ENCODE peak calls at places on chromosome 3, in five cellular contexts. V, Z, L, T and J are unnamed samples.

GRCh38 chr3:163450684-163451083 is 1627.6 kb downstream of the SI start:
- ATAC-seq in L (no peak), T (no peak), V (no peak), Z (no peak), J (no peak)

GRCh38 chr3:165568907-165569462 is 268.2 kb downstream of the BCHE start:
- ATAC-seq in L (no peak), Z (no peak), V (no peak), T (no peak), J (no peak)

GRCh38 chr3:66785191-66785909 is 212.8 kb upstream of the KBTBD8 start:
- ATAC-seq in V (no peak), Z (no peak), L (no peak), T (no peak), J (no peak)

GRCh38 chr3:141546586-141546985 is 59.8 kb downstream of the RASA2 start:
- ATAC-seq in L (no peak), Z (no peak), T (no peak), V (no peak), J (no peak)

GRCh38 chr3:163039636-163040035 is 1543.0 kb downstream of the OTOL1 start:
- ATAC-seq in V (no peak), L (no peak), T (no peak), Z (no peak), J (no peak)

GRCh38 chr3:179528786-179529185 is 33.9 kb upstream of the ACTL6A start:
- ATAC-seq in L (no peak), Z (no peak), T (no peak), V (no peak), J (no peak)

GRCh38 chr3:177256991-177257390 is 59.7 kb upstream of the TBL1XR1 start:
- ATAC-seq in L (no peak), T (no peak), Z (no peak), V (no peak), J (no peak)

GRCh38 chr3:13159890-13160289 is 86.7 kb upstream of the IQSEC1 start:
- ATAC-seq in T (no peak), L (no peak), Z (no peak), V (no peak), J (no peak)

GRCh38 chr3:132499071-132499470 is 81.8 kb downstream of the DNAJC13 start:
- ATAC-seq in T (no peak), Z (no peak), L (no peak), V (no peak), J (no peak)

GRCh38 chr3:47407896-47408838 is 27.3 kb downstream of the PTPN23 start:
- ATAC-seq in V (no peak), T (no peak), L (no peak), Z (no peak), J (no peak)

GRCh38 chr3:42752961-42753360 is 20.1 kb downstream of the CCDC13 start:
- ATAC-seq in V (no peak), L (no peak), Z (no peak), T (no peak), J (no peak)

GRCh38 chr3:169146866-169147245 is 516.7 kb downstream of the MECOM start:
- ATAC-seq in T (no peak), Z (no peak), V (no peak), L (no peak), J (no peak)

GRCh38 chr3:96970211-96970610 is 155.8 kb downstream of the EPHA6 start:
- ATAC-seq in V (no peak), Z (no peak), L (no peak), T (no peak), J (no peak)

GRCh38 chr3:62688812-62689211 is 186.4 kb downstream of the CADPS start:
- ATAC-seq in Z (no peak), L (no peak), T (no peak), V (no peak), J (no peak)

GRCh38 chr3:120497813-120498212 is 47.0 kb upstream of the FSTL1 start:
- ATAC-seq in Z (no peak), L (no peak), T (no peak), V (no peak), J (no peak)

GRCh38 chr3:132432639-132433038 is 15.3 kb downstream of the DNAJC13 start:
- ATAC-seq in V (no peak), T (peak), Z (peak), L (no peak), J (no peak)

GRCh38 chr3:134486577-134487041 is 752 bp downstream of the CEP63 start:
- ATAC-seq in L (no peak), Z (peak), V (no peak), T (peak), J (peak)

GRCh38 chr3:13105851-13106250 is 32.6 kb upstream of the IQSEC1 start:
- ATAC-seq in T (no peak), L (no peak), Z (no peak), V (no peak), J (no peak)

GRCh38 chr3:149576071-149576564 is 81.7 kb downstream of the WWTR1 start:
- ATAC-seq in Z (no peak), V (peak), T (no peak), L (peak), J (peak)

GRCh38 chr3:72102057-72102711 is 317.2 kb upstream of the PROK2 start:
- ATAC-seq in Z (no peak), L (no peak), V (no peak), T (no peak), J (peak)

GRCh38 chr3:23115171-23115877 is 87.8 kb upstream of the UBE2E2 start:
- ATAC-seq in Z (no peak), T (peak), V (no peak), L (no peak), J (no peak)

GRCh38 chr3:119731545-119732343 is 28.9 kb downstream of the CFAP91 start:
- ATAC-seq in V (no peak), T (no peak), Z (no peak), L (no peak), J (no peak)

GRCh38 chr3:18868911-18869689 is 279.2 kb upstream of the KCNH8 start:
- ATAC-seq in L (no peak), T (no peak), Z (no peak), V (no peak), J (no peak)

DNA sequence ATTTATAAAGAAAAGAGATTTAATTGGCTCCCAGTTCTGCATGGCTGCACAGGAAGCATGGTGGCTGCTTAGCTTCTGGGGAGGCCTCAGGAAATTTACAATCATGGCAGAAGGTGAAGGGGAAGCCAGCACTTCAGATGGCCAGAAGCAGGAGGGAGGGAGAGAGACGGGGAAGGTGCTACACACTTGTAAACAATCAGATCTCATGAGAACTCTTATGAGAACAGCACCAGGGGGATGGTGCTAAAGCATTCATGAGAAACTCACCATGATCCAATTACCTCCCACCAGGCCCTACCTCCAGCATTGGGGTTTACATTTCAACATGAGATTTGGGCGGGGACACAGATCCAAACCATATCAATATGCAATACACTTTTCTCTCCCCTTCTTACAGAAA is 73.7 kb downstream of the ECT2 start:
- ATAC-seq in L (no peak), V (no peak), Z (no peak), T (no peak), J (no peak)
- TF ChIP-seq CTCF in L (no peak), V (no peak), Z (no peak), T (no peak), J (no peak)

GRCh38 chr3:49689046-49689886 is at the start of the genes MST1 and RNF123:
- ATAC-seq in L (peak), Z (peak), V (peak), T (peak), J (peak)
- TF ChIP-seq CTCF in L (peak), Z (peak), V (peak), T (peak), J (no peak)

DNA sequence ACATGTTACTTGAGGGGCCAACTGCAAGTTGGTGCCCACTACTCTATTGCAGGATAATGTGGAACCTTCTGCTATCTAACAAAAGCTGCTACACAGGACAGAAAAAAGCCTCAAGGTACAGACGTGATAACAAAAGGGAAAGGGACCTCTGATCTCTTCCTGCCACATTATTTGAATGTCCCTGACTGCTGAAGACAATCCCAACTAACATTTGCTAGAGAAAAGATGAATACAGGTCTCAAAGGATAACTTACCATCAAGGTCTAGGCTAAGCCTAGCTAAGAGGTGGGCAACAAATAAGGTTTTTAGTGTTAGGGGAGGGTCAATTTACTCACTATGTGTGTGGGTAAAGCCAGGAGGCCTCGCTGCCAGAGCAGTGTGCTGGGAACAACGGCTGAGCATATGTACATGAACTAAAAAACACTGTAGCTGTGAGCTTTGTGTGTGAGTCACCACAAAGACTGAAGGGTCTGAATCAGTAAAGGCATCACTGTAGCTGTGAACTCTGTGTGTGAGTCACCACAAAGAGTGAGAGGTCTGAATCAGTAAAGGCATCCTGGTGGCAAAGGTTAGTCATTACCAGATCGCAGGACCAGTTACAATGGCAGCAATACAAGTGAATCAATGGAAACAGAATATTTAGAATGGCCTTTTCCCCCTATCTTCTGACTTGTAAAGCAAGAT is 111.7 kb downstream of the LMLN start:
- ATAC-seq in T (peak), V (no peak), L (peak), Z (peak), J (no peak)
- TF ChIP-seq CTCF in T (peak), V (no peak), L (no peak), Z (no peak), J (no peak)

GRCh38 chr3:196739671-196740475 is at the start of gene PAK2:
- ATAC-seq in Z (peak), T (peak), L (peak), V (peak), J (peak)
- TF ChIP-seq CTCF in Z (no peak), T (no peak), L (no peak), V (no peak), J (no peak)

GRCh38 chr3:126968995-126969385 is 13.9 kb upstream of the PLXNA1 start:
- ATAC-seq in Z (no peak), V (no peak), T (no peak), L (no peak), J (no peak)

GRCh38 chr3:126971891-126972351 is 11.0 kb upstream of the PLXNA1 start:
- ATAC-seq in T (peak), Z (no peak), L (peak), V (peak), J (peak)

GRCh38 chr3:126970101-126970500 is 12.8 kb upstream of the PLXNA1 start:
- ATAC-seq in T (no peak), V (no peak), L (no peak), Z (no peak), J (no peak)

GRCh38 chr3:126969586-126969985 is 13.3 kb upstream of the PLXNA1 start:
- ATAC-seq in T (no peak), V (no peak), Z (no peak), L (no peak), J (no peak)

DNA sequence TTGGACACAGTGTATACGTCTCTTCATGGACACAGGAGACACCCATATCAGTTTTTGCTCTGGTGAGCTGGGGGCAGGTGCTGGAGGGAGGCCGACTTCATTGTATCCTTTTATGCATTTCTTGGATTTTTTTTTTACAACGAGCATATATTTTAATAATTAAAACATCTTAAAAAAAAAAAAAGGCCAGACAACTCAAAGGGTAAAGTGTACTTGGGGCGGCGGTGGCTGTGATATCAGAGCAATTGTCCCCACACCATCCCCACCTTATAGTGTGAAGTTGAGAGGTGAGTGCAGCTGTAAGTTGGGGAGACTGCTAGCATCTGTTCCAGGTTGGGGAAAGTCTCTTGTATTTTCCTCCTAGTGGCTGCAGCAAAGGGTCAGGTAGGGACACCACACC is 12.0 kb upstream of the PLXNA1 start:
- ATAC-seq in Z (no peak), L (no peak), T (no peak), V (no peak), J (no peak)
- TF ChIP-seq CTCF in Z (no peak), L (no peak), T (no peak), V (no peak), J (no peak)

GRCh38 chr3:86244897-86245296 is 746.1 kb downstream of the VGLL3 start:
- ATAC-seq in Z (no peak), L (no peak), T (no peak), V (no peak), J (no peak)

GRCh38 chr3:86239956-86240355 is 751.0 kb downstream of the VGLL3 start:
- ATAC-seq in L (no peak), Z (no peak), T (no peak), V (no peak), J (no peak)

GRCh38 chr3:86249833-86250232 is 741.1 kb downstream of the VGLL3 start:
- ATAC-seq in V (no peak), L (no peak), T (no peak), Z (no peak), J (no peak)

GRCh38 chr3:86245360-86245759 is 745.6 kb downstream of the VGLL3 start:
- ATAC-seq in L (no peak), Z (no peak), V (no peak), T (no peak), J (no peak)
- TF ChIP-seq CTCF in L (no peak), Z (no peak), V (no peak), T (no peak), J (no peak)

GRCh38 chr3:75001330-75001729 is 386.9 kb upstream of the CNTN3 start:
- ATAC-seq in V (no peak), Z (no peak), L (no peak), T (no peak), J (no peak)
- TF ChIP-seq CTCF in V (peak), Z (no peak), L (no peak), T (no peak), J (no peak)

DNA sequence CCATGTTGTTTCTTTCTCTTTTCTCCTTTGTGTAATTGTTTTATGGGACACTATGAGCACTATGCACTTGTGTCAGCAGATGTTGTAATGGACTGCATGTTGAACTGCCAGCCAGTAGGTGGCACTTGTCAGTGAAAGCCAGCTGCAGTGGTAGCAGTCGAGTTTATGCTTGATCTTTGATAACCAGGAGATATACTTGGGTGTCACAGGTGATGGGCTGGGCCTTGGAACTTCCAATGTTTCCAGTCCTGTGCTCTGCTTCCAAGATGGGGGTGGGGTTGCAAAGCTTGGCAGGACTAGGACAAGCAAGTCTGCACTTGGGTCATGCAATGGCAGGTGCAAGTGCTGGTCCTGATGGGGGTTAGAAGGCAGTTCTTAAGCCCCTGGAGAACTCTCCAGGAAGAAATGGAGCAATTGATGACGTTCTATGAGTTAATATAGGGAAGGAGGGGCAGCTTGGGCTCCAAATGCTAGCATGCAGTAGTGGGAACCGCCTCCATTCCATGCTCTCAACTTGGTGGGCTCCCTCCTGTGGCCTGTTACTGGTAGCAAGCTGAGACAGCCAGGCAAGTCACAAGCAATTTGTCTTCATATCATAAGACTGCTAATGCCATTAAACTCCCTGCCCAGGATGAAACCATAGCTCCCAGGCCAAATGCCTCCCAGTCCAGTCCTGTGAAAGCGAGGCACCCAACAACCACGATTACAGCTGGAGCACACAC is 287.3 kb downstream of the CGGBP1 start:
- ATAC-seq in T (peak), L (no peak), V (no peak), Z (peak), J (peak)
- TF ChIP-seq CTCF in T (peak), L (peak), V (peak), Z (peak), J (no peak)

DNA sequence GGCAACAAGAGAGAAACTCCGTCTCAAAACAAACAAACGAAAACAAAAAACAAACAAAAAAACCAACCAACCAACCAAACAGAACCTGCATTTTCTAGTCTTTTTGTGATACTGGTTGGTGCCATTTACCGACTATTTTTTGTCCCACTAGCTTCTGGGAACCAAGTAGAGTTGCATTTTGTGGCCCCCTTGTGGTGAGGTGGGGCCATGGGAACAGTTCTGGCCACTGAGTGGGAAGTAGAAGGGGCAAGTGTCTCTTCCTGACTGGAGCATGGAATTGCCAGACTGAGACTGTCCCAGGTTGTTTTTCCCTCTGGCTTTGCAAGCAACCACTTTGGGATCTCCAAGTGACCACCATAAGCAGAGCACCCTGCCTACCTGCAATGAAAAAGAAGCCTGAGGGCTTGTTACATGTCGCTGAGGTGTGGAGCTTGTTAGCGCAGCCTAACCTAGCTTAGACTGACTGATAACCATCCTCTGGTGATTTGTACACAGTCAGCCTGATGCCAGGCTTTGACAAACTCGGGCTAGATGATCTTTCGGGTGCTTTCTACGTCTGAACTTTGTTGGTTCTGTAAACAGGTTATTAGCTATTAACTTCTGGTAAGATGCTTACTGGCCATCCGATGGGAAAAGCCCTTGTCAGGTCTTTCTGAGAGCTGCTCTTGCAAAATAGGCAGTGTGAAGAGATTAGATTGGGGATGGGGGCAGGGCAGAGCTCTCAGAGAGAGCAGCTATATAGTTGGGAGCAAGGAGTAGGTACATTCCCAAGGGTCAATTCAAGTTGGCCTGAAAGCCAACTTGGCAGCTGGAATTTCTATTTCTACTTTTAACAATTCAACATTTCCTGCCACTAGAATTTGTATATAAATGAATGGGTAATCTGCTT is 172.2 kb downstream of the SSR3 start:
- ATAC-seq in V (no peak), T (no peak), Z (no peak), L (no peak), J (no peak)
- TF ChIP-seq CTCF in V (peak), T (peak), Z (peak), L (peak), J (peak)

DNA sequence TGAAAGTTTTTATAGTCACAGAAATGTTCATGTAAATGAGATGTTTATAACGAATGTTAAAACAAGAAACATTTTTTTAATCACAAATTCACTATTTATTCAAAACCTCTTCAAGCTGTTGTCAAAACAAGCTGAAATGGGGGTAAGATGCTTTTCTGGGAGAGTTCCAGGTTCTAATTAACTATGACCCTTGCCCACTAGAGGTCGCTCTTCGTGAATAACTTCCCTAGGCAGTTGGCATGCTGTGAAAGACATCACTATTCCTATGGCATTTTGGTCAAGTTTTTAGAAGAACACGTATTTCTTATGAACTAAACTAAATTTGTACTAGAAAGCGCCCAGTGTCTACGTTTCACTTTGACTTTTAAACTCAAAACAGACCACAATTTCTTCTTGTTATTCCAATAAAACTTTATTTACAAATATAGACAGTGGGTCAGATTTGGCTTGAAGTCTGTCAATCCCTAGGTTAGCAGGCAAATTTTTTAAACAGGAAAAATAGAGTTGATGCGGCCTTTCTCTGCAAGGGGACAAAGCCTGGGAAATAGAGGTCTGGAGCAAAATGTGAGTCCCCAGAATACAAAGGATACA is 62.8 kb upstream of the CMTM8 start:
- ATAC-seq in Z (peak), V (no peak), L (no peak), T (peak), J (no peak)
- TF ChIP-seq CTCF in Z (peak), V (peak), L (peak), T (peak), J (peak)